ENCODE peak calls at places on chromosomes 1 and 21, in nine cellular contexts. Y is A549, P is prostate gland, H is tibial nerve, J is ovary, Z is spleen, G is esophagus squamous epithelium, N is IMR-90, A is body of pancreas. C is an unnamed sample.

GRCh38 chr21:35963920-35964451 is 96.3 kb downstream of the SETD4 start:
- DNase-seq in G (no peak), H (no peak), N (peak), Y (no peak), A (no peak), J (no peak), P (no peak), Z (no peak), C (no peak)

GRCh38 chr1:20728371-20729154 is 3.9 kb downstream of the SH2D5 start:
- DNase-seq in H (no peak), N (no peak), J (peak), P (no peak), A (no peak), G (no peak), Y (no peak), Z (no peak), C (peak)

GRCh38 chr1:24779689-24780464 is 34.6 kb downstream of the CLIC4 start:
- DNase-seq in Y (no peak), J (no peak), P (no peak), N (no peak), G (no peak), Z (no peak), H (no peak), A (no peak), C (no peak)

GRCh38 chr1:7453038-7453437 is 318.1 kb upstream of the VAMP3 start:
- DNase-seq in P (no peak), J (no peak), A (no peak), H (no peak), Y (no peak), G (no peak), Z (no peak), N (no peak), C (no peak)

GRCh38 chr1:170881268-170882265 is 53.8 kb upstream of the MROH9 start:
- DNase-seq in P (no peak), N (peak), H (peak), Z (no peak), Y (no peak), A (no peak), J (no peak), G (no peak), C (no peak)

GRCh38 chr1:219027161-219027673 is 146.5 kb upstream of the LYPLAL1 start:
- DNase-seq in J (no peak), N (no peak), A (no peak), H (no peak), Y (no peak), P (no peak), Z (no peak), G (no peak), C (no peak)

GRCh38 chr1:64490204-64490818 is 20.4 kb downstream of the CACHD1 start:
- DNase-seq in N (no peak), P (no peak), Z (no peak), A (no peak), G (no peak), J (no peak), Y (no peak), H (no peak), C (no peak)

GRCh38 chr1:199313444-199313843 is 674.6 kb downstream of the PTPRC start:
- DNase-seq in H (no peak), P (no peak), Z (no peak), Y (no peak), J (no peak), N (no peak), A (no peak), G (no peak), C (no peak)

GRCh38 chr1:81998165-81998564 is 197.4 kb downstream of the ADGRL2 start:
- DNase-seq in H (no peak), Z (no peak), A (no peak), P (peak), G (no peak), J (peak), N (no peak), Y (no peak), C (no peak)

GRCh38 chr1:167229719-167230385 is 9.2 kb downstream of the POU2F1 start:
- DNase-seq in G (no peak), Y (no peak), A (no peak), H (no peak), J (no peak), P (no peak), N (no peak), Z (no peak), C (no peak)

GRCh38 chr1:173823776-173824314 is 628 bp upstream of the DARS2 start:
- DNase-seq in P (no peak), J (no peak), Y (no peak), Z (no peak), G (no peak), N (peak), A (no peak), H (no peak), C (no peak)

GRCh38 chr1:227885648-227886502 is 61.9 kb downstream of the WNT9A start:
- DNase-seq in A (peak), G (no peak), N (peak), J (peak), Y (peak), H (peak), P (peak), Z (peak), C (peak)

GRCh38 chr1:226814751-226815496 is 55.5 kb upstream of the PSEN2 start:
- DNase-seq in N (peak), H (peak), Z (peak), A (peak), J (peak), G (no peak), Y (peak), P (peak), C (no peak)
- TF ChIP-seq POLR2A in N (no peak), H (no peak), Z (no peak), A (no peak), J (no peak), G (no peak), Y (no peak), P (no peak), C (no peak)

GRCh38 chr1:153804112-153804511 is 28.9 kb downstream of the SLC27A3 start:
- DNase-seq in P (no peak), G (no peak), J (no peak), N (no peak), Y (no peak), Z (no peak), H (no peak), A (no peak), C (no peak)

GRCh38 chr1:153803479-153804056 is 28.4 kb downstream of the SLC27A3 start:
- DNase-seq in P (no peak), N (no peak), G (no peak), J (no peak), Y (no peak), H (no peak), Z (no peak), A (no peak), C (no peak)

GRCh38 chr1:153801786-153802697 is 26.8 kb downstream of the SLC27A3 start:
- DNase-seq in A (no peak), Y (no peak), Z (no peak), H (no peak), P (no peak), G (no peak), N (no peak), J (no peak), C (no peak)

GRCh38 chr1:153805929-153806750 is 30.9 kb downstream of the SLC27A3 start:
- DNase-seq in Z (no peak), A (no peak), N (no peak), H (no peak), Y (no peak), J (no peak), P (no peak), G (no peak), C (no peak)

DNA sequence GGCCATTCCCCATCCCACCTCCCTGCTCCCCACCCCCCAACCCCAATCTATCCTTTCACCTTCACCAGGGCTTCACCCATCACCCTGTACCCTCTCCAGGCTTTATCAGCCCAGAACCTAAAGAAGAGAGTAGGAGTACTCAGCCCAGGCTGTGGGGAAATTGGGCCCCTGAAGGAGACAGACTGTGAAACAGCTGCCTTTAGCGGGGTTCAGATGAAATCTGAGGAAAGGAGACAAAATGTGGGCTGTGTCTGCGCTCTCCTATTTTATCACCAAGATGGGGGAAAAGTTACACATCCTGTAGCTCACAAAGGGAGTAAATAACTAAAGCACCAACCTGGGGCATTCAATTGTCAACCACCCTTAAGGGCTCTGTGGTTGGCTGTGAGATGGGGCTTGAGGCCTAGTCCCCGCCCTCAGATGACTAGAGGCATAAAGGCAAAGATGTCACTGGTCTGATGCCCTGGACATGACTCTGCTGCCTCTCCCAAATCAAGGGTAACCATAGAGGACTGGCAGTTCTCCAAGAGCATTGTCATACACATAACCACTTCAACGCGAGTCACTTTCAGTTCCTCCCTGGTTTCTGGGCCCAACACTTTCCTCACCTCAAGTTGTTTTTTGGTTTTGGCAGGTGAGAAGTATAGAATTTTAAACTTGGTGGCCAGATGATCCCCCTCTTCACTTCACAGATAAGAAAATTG is 30.0 kb downstream of the SLC27A3 start:
- DNase-seq in N (peak), P (peak), Z (peak), A (peak), J (no peak), Y (peak), G (peak), H (peak), C (no peak)
- H3K4me3 ChIP-seq in N (no peak), P (no peak), Z (no peak), A (no peak), J (no peak), Y (no peak), G (no peak), H (no peak), C (no peak)

GRCh38 chr21:31133243-31133830 is 95.1 kb upstream of the KRTAP19-8 start:
- DNase-seq in Y (no peak), G (no peak), H (no peak), P (no peak), J (no peak), A (no peak), Z (no peak), N (no peak), C (no peak)
- TF ChIP-seq CTCF in Y (no peak), G (no peak), H (no peak), P (no peak), J (no peak), A (no peak), Z (no peak), N (no peak), C (no peak)

DNA sequence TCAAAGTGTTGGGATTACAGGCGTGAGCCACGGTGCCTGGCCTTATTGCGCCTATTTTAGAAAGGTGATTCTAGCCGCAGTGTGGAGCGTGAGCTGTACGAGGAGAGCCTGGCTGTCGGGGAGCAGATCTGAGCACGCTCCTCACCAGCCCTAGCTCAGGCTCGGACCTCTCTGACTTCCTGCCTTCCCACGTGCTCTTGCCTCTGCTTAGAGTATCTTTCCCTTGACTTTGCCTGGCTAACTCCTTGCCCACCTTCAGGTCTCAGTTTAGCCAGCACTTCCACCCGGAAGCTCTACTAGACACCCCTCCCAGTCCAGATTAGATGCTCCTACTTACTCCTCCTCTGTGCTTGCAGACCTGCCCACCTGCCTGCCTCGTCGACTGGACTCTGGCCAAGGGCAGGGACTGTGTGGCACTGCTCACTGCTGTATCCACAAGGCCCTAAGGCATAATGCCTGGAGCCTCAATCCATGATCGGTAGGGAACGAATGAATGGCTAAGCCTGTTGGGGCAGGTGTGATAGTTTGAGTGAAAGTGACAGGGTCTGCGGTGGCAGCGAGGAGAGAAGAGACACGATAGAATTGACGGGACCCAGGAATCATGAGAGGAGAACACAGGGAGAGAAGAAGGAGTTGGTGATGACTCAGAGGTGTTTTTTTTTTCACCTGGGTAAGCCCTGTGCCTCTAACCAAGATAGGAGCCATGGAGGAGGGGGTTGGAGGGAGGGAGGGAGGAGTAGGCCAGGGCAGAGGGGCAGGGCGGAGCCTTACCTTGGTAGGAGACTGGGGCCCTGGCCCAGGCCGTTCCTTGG is 28.1 kb upstream of the WASF2 start:
- DNase-seq in Z (no peak), P (no peak), J (no peak), Y (no peak), A (no peak), N (no peak), G (no peak), H (no peak), C (no peak)
- TF ChIP-seq POLR2A in Z (no peak), P (no peak), J (no peak), Y (no peak), A (no peak), N (no peak), G (no peak), H (no peak), C (no peak)

GRCh38 chr21:32278518-32279376 is at the start of gene MIS18A:
- DNase-seq in H (peak), G (peak), Y (peak), N (peak), J (peak), P (peak), Z (peak), A (peak), C (peak)

GRCh38 chr21:32276671-32277070 is 2.2 kb downstream of the MIS18A start:
- DNase-seq in H (no peak), G (no peak), Y (no peak), Z (no peak), P (no peak), A (no peak), J (no peak), N (no peak), C (no peak)

GRCh38 chr21:32281531-32281930 is 2.7 kb upstream of the MIS18A start:
- DNase-seq in P (no peak), A (no peak), Z (no peak), Y (no peak), G (no peak), J (no peak), H (no peak), N (no peak), C (no peak)

GRCh38 chr21:32279377-32279680 is 480 bp upstream of the MIS18A start:
- DNase-seq in J (no peak), A (no peak), Z (no peak), G (no peak), P (no peak), H (no peak), N (no peak), Y (no peak), C (no peak)

DNA sequence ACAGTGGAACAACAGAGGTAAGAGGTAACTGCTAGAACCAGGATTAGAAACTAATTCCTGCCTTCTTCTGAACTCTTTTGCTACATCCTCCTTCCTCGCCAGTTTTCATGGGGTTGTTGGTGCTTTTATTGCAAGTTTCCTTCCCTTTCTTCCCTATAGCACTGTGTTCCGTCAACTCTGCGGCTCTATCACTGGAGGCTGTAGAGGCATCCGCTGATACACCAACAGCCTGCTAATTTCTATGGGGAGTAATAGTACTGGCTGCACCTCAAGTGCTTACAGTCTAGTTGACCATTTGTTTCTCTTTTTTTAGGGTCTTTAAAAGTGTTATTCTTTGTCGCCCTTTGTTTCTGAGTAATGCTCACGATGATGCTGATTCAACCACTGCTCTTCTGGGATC is 781 bp downstream of the MIS18A start:
- DNase-seq in A (no peak), G (no peak), P (no peak), H (no peak), Z (no peak), N (no peak), Y (no peak), J (no peak), C (no peak)
- H3K4me3 ChIP-seq in A (peak), G (peak), P (peak), H (peak), Z (peak), N (peak), Y (peak), J (peak), C (peak)

GRCh38 chr1:32500387-32501209 is 35.7 kb downstream of the ZBTB8B start:
- DNase-seq in G (no peak), Z (peak), Y (peak), A (peak), J (peak), H (peak), N (peak), P (peak), C (peak)
- TF ChIP-seq CTCF in G (no peak), Z (no peak), Y (no peak), A (no peak), J (peak), H (peak), N (no peak), P (peak), C (no peak)

GRCh38 chr21:40014394-40014793 is 147.2 kb downstream of the PCP4 start:
- DNase-seq in N (no peak), H (no peak), A (no peak), Z (peak), G (no peak), Y (no peak), P (no peak), J (no peak), C (no peak)

GRCh38 chr21:40016234-40016633 is 149.0 kb downstream of the PCP4 start:
- DNase-seq in H (no peak), P (no peak), A (no peak), Y (no peak), Z (no peak), N (no peak), J (no peak), G (no peak), C (no peak)

GRCh38 chr21:40013001-40013735 is 145.9 kb downstream of the PCP4 start:
- DNase-seq in J (no peak), G (no peak), Y (no peak), H (no peak), N (no peak), Z (peak), A (no peak), P (no peak), C (no peak)

GRCh38 chr21:40016667-40017066 is 149.4 kb downstream of the PCP4 start:
- DNase-seq in A (no peak), G (no peak), H (no peak), N (no peak), P (no peak), Z (peak), J (no peak), Y (no peak), C (no peak)

GRCh38 chr21:40015818-40016217 is 148.6 kb downstream of the PCP4 start:
- DNase-seq in H (no peak), Z (peak), A (no peak), N (no peak), P (no peak), J (no peak), Y (no peak), G (no peak), C (no peak)
- TF ChIP-seq POLR2A in H (no peak), Z (no peak), A (no peak), N (no peak), P (no peak), J (no peak), Y (no peak), G (no peak), C (no peak)